ENCODE peak calls at places on chromosomes 3 and 15, in four cellular contexts. O is colonic mucosa, K is HL-60, M is activated B cell treated with CpG ODN at 0.5 μM for 24 hours. G is an unnamed sample.

GRCh38 chr3:139808196-139808595 is 126.8 kb upstream of the CLSTN2 start:
- DNase-seq in O (no peak), K (no peak), M (no peak), G (no peak)

GRCh38 chr3:184620101-184620798 is 58.7 kb downstream of the EPHB3 start:
- DNase-seq in M (no peak), O (no peak), K (no peak), G (no peak)

GRCh38 chr15:68391084-68391483 is 40.9 kb downstream of the ITGA11 start:
- DNase-seq in M (no peak), K (no peak), O (no peak), G (no peak)

GRCh38 chr3:134437211-134437752 is 48.5 kb downstream of the ANAPC13 start:
- DNase-seq in O (no peak), M (no peak), K (no peak), G (no peak)

GRCh38 chr3:142670120-142670519 is 53.7 kb upstream of the TRPC1 start:
- DNase-seq in O (no peak), M (no peak), K (no peak), G (no peak)

GRCh38 chr3:64224826-64225606 is at the start of gene PRICKLE2:
- DNase-seq in O (peak; percentile 61), M (no peak), K (no peak), G (peak; percentile 38)

GRCh38 chr15:40372966-40373365 is 9.6 kb upstream of the KNSTRN start:
- DNase-seq in M (no peak), K (peak; percentile 12), O (no peak), G (no peak)

GRCh38 chr3:12990781-12991480 is 82.3 kb downstream of the IQSEC1 start:
- DNase-seq in K (no peak), M (no peak), O (no peak), G (no peak)

GRCh38 chr15:101037090-101037830 is 118.1 kb downstream of the LRRK1 start:
- DNase-seq in K (no peak), O (peak; percentile 8), M (no peak), G (no peak)

GRCh38 chr3:123658118-123658859 is 73.4 kb upstream of the HACD2 start:
- DNase-seq in O (peak; percentile 65), M (no peak), K (no peak), G (no peak)

GRCh38 chr3:170542704-170543103 is 43.2 kb downstream of the SLC7A14 start:
- DNase-seq in M (no peak), O (no peak), K (no peak), G (no peak)

GRCh38 chr3:71893120-71893519 is 108.2 kb upstream of the PROK2 start:
- DNase-seq in M (no peak), O (no peak), K (no peak), G (no peak)

GRCh38 chr15:79874242-79874641 is 22.6 kb downstream of the MTHFS start:
- DNase-seq in M (no peak), K (no peak), O (no peak), G (no peak)

GRCh38 chr3:128764863-128765262 is 38.9 kb downstream of the RAB7A start:
- DNase-seq in O (no peak), M (no peak), K (no peak), G (no peak)

GRCh38 chr3:112364291-112364690 is 31.3 kb downstream of the CD200 start:
- DNase-seq in M (no peak), K (no peak), O (no peak), G (no peak)

GRCh38 chr15:89893027-89893426 is 767 bp downstream of the AP3S2 start:
- DNase-seq in M (no peak), O (no peak), K (peak; percentile 55), G (no peak)

GRCh38 chr15:52791776-52792175 is 1.6 kb upstream of the ONECUT1 start:
- DNase-seq in O (no peak), K (no peak), M (no peak), G (no peak)

GRCh38 chr3:108352176-108352575 is 55.8 kb downstream of the HHLA2 start:
- DNase-seq in M (no peak), K (no peak), O (no peak), G (no peak)

GRCh38 chr3:157423337-157423736 is 13.3 kb upstream of the PTX3 start:
- DNase-seq in M (no peak), O (no peak), K (no peak), G (no peak)

GRCh38 chr3:17179381-17180205 is 294.8 kb downstream of the PLCL2 start:
- DNase-seq in K (no peak), M (no peak), O (no peak), G (no peak)

GRCh38 chr3:36965440-36965839 is 20.6 kb upstream of the TRANK1 start:
- DNase-seq in K (no peak), M (no peak), O (no peak), G (no peak)

GRCh38 chr3:168424059-168424765 is 328.5 kb upstream of the GOLIM4 start:
- DNase-seq in M (no peak), K (no peak), O (no peak), G (no peak)

GRCh38 chr15:41581110-41581509 is 22.1 kb downstream of the TYRO3 start:
- DNase-seq in M (no peak), O (no peak), K (no peak), G (no peak)

GRCh38 chr15:40498891-40499290 is 28.1 kb downstream of the CHST14 start:
- DNase-seq in M (no peak), K (no peak), O (no peak), G (no peak)

GRCh38 chr3:194269610-194270145 is 81.5 kb downstream of the CPN2 start:
- DNase-seq in K (no peak), M (no peak), O (peak; percentile 73), G (no peak)

GRCh38 chr3:49098910-49099630 is 5.2 kb upstream of the QRICH1 start:
- DNase-seq in M (no peak), K (no peak), O (no peak), G (no peak)

GRCh38 chr3:60243456-60243855 is 1007.8 kb downstream of the FHIT start:
- DNase-seq in O (no peak), K (no peak), M (no peak), G (no peak)

GRCh38 chr15:44535509-44536297 is 1.2 kb upstream of the EIF3J start:
- DNase-seq in O (peak; percentile 56), K (no peak), M (peak; percentile 21), G (peak; percentile 11)

GRCh38 chr15:27587810-27588209 is 511.3 kb downstream of the OCA2 start:
- DNase-seq in O (no peak), M (no peak), K (no peak), G (no peak)

GRCh38 chr15:60480149-60480548 is 1.2 kb upstream of the ICE2 start:
- DNase-seq in M (no peak), O (no peak), K (no peak), G (no peak)
- TF ChIP-seq CTCF in M (no peak), O (no peak), K (no peak), G (no peak)

GRCh38 chr15:91655891-91656290 is 197.6 kb upstream of the SLCO3A1 start:
- DNase-seq in M (no peak), K (no peak), O (no peak), G (no peak)

GRCh38 chr15:91664224-91664836 is 189.2 kb upstream of the SLCO3A1 start:
- DNase-seq in O (no peak), M (no peak), K (no peak), G (no peak)

DNA sequence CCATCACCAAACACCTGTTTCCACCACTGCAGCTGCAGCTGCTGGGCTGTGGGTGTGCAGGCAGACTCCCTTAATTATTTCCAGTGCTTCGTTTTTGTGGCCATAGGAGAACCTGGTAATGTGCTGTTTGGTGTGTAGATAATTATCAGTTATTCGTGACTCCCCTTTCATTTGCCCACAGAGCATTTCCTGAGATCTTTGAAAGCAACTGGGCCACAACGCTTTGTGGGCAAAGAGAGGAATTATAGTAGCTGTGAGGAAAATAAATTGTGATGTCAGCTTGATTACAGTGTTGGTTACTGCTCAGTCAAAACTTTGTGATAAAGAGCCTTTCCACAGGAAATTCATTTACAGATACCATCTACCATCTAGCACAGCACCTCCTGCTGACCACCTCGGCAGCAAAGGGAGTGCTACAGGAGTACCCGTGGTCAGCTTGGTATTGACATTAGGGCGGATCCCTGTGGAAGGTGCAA is 193.3 kb upstream of the SLCO3A1 start:
- DNase-seq in O (no peak), K (no peak), M (no peak), G (no peak)
- TF ChIP-seq CTCF in O (no peak), K (no peak), M (no peak), G (no peak)

GRCh38 chr15:98905981-98906711 is 101.4 kb downstream of the PGPEP1L start:
- DNase-seq in M (no peak), K (no peak), O (no peak), G (no peak)
- TF ChIP-seq CTCF in M (no peak), K (no peak), O (no peak), G (no peak)

DNA sequence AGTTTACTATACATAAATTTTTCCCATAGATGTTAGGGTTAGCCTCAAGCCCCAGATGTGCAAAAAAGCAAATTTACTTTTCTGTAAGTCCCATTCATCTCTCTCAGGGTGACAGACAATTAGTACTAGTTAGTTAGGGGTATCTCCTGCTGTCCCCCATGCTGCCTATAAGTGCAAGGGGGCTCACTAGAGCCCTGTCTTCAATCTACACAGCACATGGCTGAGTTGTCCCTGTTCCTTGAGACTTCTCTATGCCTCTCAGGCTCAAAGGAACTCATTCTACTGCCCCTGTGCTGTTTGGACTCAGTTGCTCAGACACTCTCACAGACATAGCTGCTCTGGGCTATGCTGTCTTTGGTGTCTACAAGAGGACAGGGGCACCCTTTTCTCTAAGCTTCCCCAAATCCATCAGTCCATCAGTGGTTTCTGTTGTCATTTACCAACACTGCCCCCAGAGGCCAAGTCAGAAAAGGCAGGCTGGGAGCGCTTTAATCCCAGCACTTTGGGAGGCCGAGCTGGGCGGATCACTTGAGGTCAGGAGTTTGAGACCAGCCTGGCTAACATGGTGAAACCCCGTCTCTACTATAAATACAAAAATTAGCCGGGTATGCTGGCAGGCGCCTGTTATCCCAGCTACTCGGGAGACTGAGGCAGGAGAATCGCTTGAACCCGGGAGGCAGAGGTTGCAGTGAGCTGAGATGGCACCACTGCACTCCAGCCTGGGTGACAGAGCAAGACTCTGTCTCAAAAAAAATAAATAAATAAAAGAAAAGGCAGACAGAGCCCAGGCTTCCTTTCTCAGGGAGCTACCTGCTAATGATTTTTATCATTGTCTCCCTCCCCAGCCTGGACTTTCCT is 31.4 kb upstream of the PRTG start:
- DNase-seq in M (no peak), O (peak; percentile 55), K (peak; percentile 52), G (peak; percentile 25)
- TF ChIP-seq CTCF in M (no peak), O (peak; percentile 50), K (peak; percentile 28), G (peak; percentile 65)